ENCODE peak calls at places on chromosomes 2 and 18, in four cellular contexts. A is GM23338, V is prostate gland, Q is suprapubic skin. G is an unnamed sample. For H3K27me3, the result is how much of the 10 kb centered on the place peaks cover.

GRCh38 chr2:85308951-85309555 is 18.7 kb downstream of the TGOLN2 start:
- DNase-seq in Q (no peak), A (no peak), V (no peak), G (no peak)

GRCh38 chr2:76700894-76701293 is 821.3 kb downstream of the LRRTM4 start:
- DNase-seq in Q (no peak), A (no peak), V (no peak), G (no peak)

GRCh38 chr18:3164381-3164780 is 55.4 kb downstream of the MYOM1 start:
- DNase-seq in V (no peak), A (no peak), Q (no peak), G (no peak)

GRCh38 chr18:26909599-26910290 is 44.2 kb upstream of the AQP4 start:
- DNase-seq in A (peak), V (no peak), Q (no peak), G (no peak)

GRCh38 chr18:58481321-58482180 is 147.3 kb downstream of the ALPK2 start:
- DNase-seq in A (no peak), Q (no peak), V (no peak), G (no peak)

GRCh38 chr2:71694501-71695234 is 241.3 kb downstream of the DYSF start:
- DNase-seq in V (no peak), A (peak), Q (no peak), G (no peak)

GRCh38 chr18:1292167-1292566 is 387.5 kb downstream of the ADCYAP1 start:
- DNase-seq in Q (no peak), A (no peak), V (no peak), G (no peak)

GRCh38 chr2:10817413-10817812 is 4.8 kb upstream of the PDIA6 start:
- DNase-seq in A (peak), Q (no peak), V (no peak), G (no peak)

GRCh38 chr2:159010340-159010739 is 41.9 kb downstream of the TANC1 start:
- DNase-seq in A (no peak), Q (no peak), V (no peak), G (no peak)

GRCh38 chr18:49725809-49726514 is 87.4 kb downstream of the ACAA2 start:
- DNase-seq in V (no peak), A (peak), Q (peak), G (no peak)

GRCh38 chr2:42663106-42663755 is 94.8 kb downstream of the MTA3 start:
- DNase-seq in Q (peak), V (peak), A (peak), G (no peak)

GRCh38 chr2:45578056-45578843 is 32.8 kb downstream of the SRBD1 start:
- DNase-seq in V (no peak), A (peak), Q (no peak), G (no peak)

GRCh38 chr18:13183359-13183758 is 35.2 kb upstream of the LDLRAD4 start:
- DNase-seq in V (no peak), A (no peak), Q (no peak), G (no peak)
- H3K27me3 ChIP-seq in V (under half), A (under half), Q (under half), G (under half)

DNA sequence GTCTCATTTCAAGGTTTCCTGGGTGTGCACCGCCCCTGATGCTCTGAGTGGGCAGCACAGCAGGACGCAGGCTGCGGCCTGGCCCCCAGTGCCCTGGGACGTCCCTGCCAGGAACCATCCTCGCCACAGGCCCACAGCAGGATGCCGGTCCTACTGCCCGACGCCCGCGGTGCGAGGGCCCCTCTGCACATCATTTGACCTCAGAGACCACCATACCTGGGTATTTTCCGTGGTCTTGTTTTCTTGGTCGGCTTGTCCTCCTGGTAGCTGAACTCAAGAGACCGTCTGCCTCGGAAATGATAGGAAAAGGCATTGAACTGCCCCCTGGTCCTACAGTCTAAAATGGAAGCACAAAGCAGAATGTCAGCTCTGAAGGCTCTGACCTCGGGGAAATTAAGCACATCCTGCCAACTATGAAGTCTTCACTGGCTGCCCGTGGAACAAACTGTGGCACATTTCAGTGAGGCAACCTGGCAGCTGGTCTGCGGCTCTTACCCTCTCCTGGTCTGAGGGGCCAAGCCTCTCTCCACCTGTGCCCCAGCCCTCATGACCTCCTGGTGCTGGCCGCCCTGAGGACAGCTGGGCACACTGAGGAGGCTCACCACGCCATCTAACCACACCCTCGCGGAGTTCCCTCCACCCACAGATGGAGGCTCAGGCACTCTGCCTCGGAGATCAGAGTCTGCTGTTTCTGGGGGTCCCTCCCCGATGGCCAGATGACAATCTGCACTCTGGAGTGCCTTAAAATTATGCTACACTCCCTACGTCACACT is 105.0 kb downstream of the PXDN start:
- DNase-seq in V (no peak), A (no peak), Q (no peak), G (no peak)
- TF ChIP-seq POLR2AphosphoS5 in V (no peak), A (no peak), Q (no peak), G (no peak)

GRCh38 chr18:23688528-23688927 is 725 bp upstream of the LAMA3 start:
- DNase-seq in V (no peak), Q (no peak), A (no peak), G (no peak)
- H3K27me3 ChIP-seq in V (under half), Q (under half), A (under half), G (under half)

GRCh38 chr2:39511219-39511785 is 74.2 kb upstream of the MAP4K3 start:
- DNase-seq in V (peak), A (no peak), Q (no peak), G (no peak)
- TF ChIP-seq POLR2AphosphoS5 in V (no peak), A (no peak), Q (no peak), G (no peak)

GRCh38 chr18:21383031-21383430 is 141.0 kb downstream of the GREB1L start:
- DNase-seq in Q (no peak), A (no peak), V (no peak), G (no peak)
- H3K27me3 ChIP-seq in Q (under half), A (half or more), V (under half), G (under half)